ENCODE peak calls at places on chromosome 15, in ten cellular contexts. One of them, this sample, is unnamed. For H3K4me1, the result is how much of the 10 kb centered on the place peaks cover.

GRCh38 chr15:71562251-71562650 is 248.1 kb upstream of the NR2E3 start:
- DNase-seq in A549: no peak
- DNase-seq in heart left ventricle: no peak
- DNase-seq in Peyer's patch: no peak
- DNase-seq in PC-9: no peak
- DNase-seq in tibial nerve: no peak
- DNase-seq in stomach: no peak
- DNase-seq in fibroblast of lung: peak
- DNase-seq in right cardiac atrium: no peak
- DNase-seq in NT2/D1: no peak
- DNase-seq in this sample: no peak

GRCh38 chr15:51775967-51776816 is 24.8 kb downstream of the TMOD2 start:
- DNase-seq in PC-9: peak
- DNase-seq in Peyer's patch: peak
- DNase-seq in fibroblast of lung: peak
- DNase-seq in A549: peak
- DNase-seq in tibial nerve: peak
- DNase-seq in NT2/D1: no peak
- DNase-seq in heart left ventricle: no peak
- DNase-seq in right cardiac atrium: no peak
- DNase-seq in stomach: peak
- DNase-seq in this sample: peak

GRCh38 chr15:47887181-47887580 is 169.9 kb downstream of the SEMA6D start:
- DNase-seq in tibial nerve: no peak
- DNase-seq in Peyer's patch: no peak
- DNase-seq in right cardiac atrium: no peak
- DNase-seq in stomach: no peak
- DNase-seq in PC-9: no peak
- DNase-seq in A549: no peak
- DNase-seq in NT2/D1: no peak
- DNase-seq in fibroblast of lung: no peak
- DNase-seq in heart left ventricle: no peak
- DNase-seq in this sample: no peak

GRCh38 chr15:68431792-68432401 is at the start of gene ITGA11:
- DNase-seq in right cardiac atrium: peak
- DNase-seq in fibroblast of lung: peak
- DNase-seq in A549: peak
- DNase-seq in NT2/D1: peak
- DNase-seq in PC-9: peak
- DNase-seq in tibial nerve: peak
- DNase-seq in Peyer's patch: no peak
- DNase-seq in heart left ventricle: peak
- DNase-seq in stomach: peak
- DNase-seq in this sample: peak

GRCh38 chr15:40439461-40440299 is 1.1 kb upstream of the BAHD1 start:
- DNase-seq in stomach: peak
- DNase-seq in NT2/D1: peak
- DNase-seq in Peyer's patch: peak
- DNase-seq in fibroblast of lung: peak
- DNase-seq in A549: peak
- DNase-seq in right cardiac atrium: peak
- DNase-seq in PC-9: peak
- DNase-seq in heart left ventricle: peak
- DNase-seq in tibial nerve: no peak
- DNase-seq in this sample: peak

GRCh38 chr15:82771789-82772607 is 33.9 kb downstream of the FSD2 start:
- DNase-seq in A549: no peak
- DNase-seq in fibroblast of lung: no peak
- DNase-seq in stomach: no peak
- DNase-seq in PC-9: no peak
- DNase-seq in tibial nerve: no peak
- DNase-seq in right cardiac atrium: no peak
- DNase-seq in heart left ventricle: no peak
- DNase-seq in Peyer's patch: no peak
- DNase-seq in NT2/D1: no peak
- DNase-seq in this sample: no peak

GRCh38 chr15:33370225-33371020 is 59.7 kb downstream of the RYR3 start:
- DNase-seq in PC-9: no peak
- DNase-seq in heart left ventricle: no peak
- DNase-seq in stomach: no peak
- DNase-seq in right cardiac atrium: no peak
- DNase-seq in tibial nerve: no peak
- DNase-seq in A549: no peak
- DNase-seq in NT2/D1: no peak
- DNase-seq in Peyer's patch: no peak
- DNase-seq in fibroblast of lung: no peak
- DNase-seq in this sample: no peak

GRCh38 chr15:31439328-31439727 is 112.7 kb downstream of the KLF13 start:
- DNase-seq in A549: peak
- DNase-seq in heart left ventricle: no peak
- DNase-seq in Peyer's patch: no peak
- DNase-seq in right cardiac atrium: no peak
- DNase-seq in fibroblast of lung: no peak
- DNase-seq in stomach: no peak
- DNase-seq in tibial nerve: no peak
- DNase-seq in NT2/D1: no peak
- DNase-seq in PC-9: no peak
- DNase-seq in this sample: no peak

GRCh38 chr15:59436774-59437472 is 1.1 kb upstream of the FAM81A start:
- DNase-seq in A549: no peak
- DNase-seq in PC-9: no peak
- DNase-seq in NT2/D1: no peak
- DNase-seq in Peyer's patch: no peak
- DNase-seq in right cardiac atrium: peak
- DNase-seq in fibroblast of lung: no peak
- DNase-seq in tibial nerve: no peak
- DNase-seq in stomach: no peak
- DNase-seq in heart left ventricle: no peak
- DNase-seq in this sample: no peak

GRCh38 chr15:58731756-58732535 is 17.6 kb downstream of the ADAM10 start:
- DNase-seq in fibroblast of lung: peak
- DNase-seq in tibial nerve: peak
- DNase-seq in NT2/D1: no peak
- DNase-seq in heart left ventricle: no peak
- DNase-seq in stomach: no peak
- DNase-seq in A549: peak
- DNase-seq in Peyer's patch: no peak
- DNase-seq in PC-9: peak
- DNase-seq in right cardiac atrium: no peak
- DNase-seq in this sample: peak

GRCh38 chr15:98649996-98650870 is 1.9 kb downstream of the IGF1R start:
- DNase-seq in PC-9: peak
- DNase-seq in A549: peak
- DNase-seq in NT2/D1: no peak
- DNase-seq in heart left ventricle: peak
- DNase-seq in tibial nerve: peak
- DNase-seq in Peyer's patch: peak
- DNase-seq in fibroblast of lung: peak
- DNase-seq in right cardiac atrium: peak
- DNase-seq in stomach: peak
- DNase-seq in this sample: peak

GRCh38 chr15:29403778-29404177 is 134.2 kb upstream of the NSMCE3 start:
- DNase-seq in Peyer's patch: no peak
- DNase-seq in A549: peak
- DNase-seq in tibial nerve: no peak
- DNase-seq in NT2/D1: no peak
- DNase-seq in PC-9: no peak
- DNase-seq in right cardiac atrium: no peak
- DNase-seq in fibroblast of lung: no peak
- DNase-seq in heart left ventricle: no peak
- DNase-seq in stomach: no peak
- DNase-seq in this sample: peak

DNA sequence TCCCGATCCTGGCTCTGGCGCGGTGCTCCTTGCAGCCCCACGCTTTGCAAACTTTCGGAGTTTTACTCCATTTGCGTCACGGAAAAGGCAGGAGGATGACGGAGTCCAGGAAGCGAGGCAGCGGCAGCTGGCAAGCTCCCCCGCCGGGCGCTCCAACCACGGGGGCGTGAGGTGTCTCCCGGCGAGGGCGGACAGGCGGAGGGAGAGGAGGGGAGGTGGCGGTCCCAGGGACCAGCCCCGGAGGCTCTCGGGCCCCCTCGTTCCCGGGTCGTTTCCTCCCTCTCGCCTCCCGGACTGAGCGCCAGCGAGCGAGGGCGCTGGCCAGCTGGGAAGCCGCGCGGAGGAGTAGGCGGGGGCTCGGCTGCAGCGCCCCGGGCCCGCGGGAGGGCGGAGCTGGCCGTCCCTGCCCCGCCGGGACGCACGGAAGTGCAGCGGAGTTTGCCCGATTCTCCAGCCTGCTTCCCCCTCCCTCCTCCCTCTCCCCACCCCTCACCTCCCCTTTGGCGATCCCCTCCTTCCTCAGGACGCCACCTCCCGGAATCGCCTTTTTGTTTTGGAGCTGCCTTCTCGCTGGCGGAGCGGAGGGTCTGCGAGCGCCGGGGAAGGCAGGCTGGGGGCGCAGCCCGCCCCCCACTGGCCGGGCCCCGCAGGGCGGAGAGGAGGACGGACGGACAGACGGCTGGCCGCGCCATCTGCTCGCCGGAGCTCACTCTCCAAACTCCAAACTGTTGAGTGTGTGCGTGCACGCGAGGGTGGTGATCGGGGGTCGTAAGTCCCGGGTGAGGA is at the start of gene SNX33:
- DNase-seq in fibroblast of lung: peak
- DNase-seq in heart left ventricle: peak
- DNase-seq in NT2/D1: peak
- DNase-seq in Peyer's patch: peak
- DNase-seq in right cardiac atrium: peak
- DNase-seq in tibial nerve: peak
- DNase-seq in stomach: peak
- DNase-seq in A549: peak
- DNase-seq in PC-9: peak
- DNase-seq in this sample: peak
- H3K4me1 ChIP-seq in fibroblast of lung: under half
- H3K4me1 ChIP-seq in heart left ventricle: under half
- H3K4me1 ChIP-seq in NT2/D1: under half
- H3K4me1 ChIP-seq in Peyer's patch: under half
- H3K4me1 ChIP-seq in right cardiac atrium: under half
- H3K4me1 ChIP-seq in tibial nerve: under half
- H3K4me1 ChIP-seq in stomach: half or more
- H3K4me1 ChIP-seq in A549: under half
- H3K4me1 ChIP-seq in PC-9: half or more
- H3K4me1 ChIP-seq in this sample: half or more

DNA sequence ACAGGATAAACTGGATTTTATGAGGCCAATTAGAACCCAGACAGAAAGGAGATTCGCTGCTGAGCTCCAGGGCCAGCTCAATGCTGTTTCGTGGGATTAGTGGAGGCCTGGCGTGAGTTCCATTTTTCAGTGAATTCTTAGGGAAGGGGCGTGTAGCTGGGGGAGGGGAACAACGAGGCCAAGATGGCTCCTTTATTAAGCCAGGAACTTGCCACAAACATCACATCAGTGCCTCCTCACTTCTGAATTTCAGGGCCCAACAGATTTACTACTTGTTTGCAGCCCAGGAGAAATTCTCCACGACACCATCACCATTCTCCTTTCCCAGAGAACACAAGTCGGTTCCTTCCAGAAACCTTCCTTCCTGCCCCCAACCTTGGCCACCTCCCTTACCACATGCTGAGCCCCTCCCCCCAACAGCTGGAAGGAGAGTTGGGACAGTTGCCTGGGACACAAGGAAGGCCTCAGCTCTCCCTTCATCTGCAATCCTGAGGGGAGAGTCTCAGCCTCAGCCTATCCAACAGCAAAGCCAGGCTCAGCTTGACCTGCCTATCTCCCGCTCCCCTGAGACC is 5.8 kb downstream of the IGDCC4 start:
- DNase-seq in PC-9: no peak
- DNase-seq in Peyer's patch: no peak
- DNase-seq in heart left ventricle: peak
- DNase-seq in tibial nerve: no peak
- DNase-seq in A549: peak
- DNase-seq in NT2/D1: peak
- DNase-seq in right cardiac atrium: peak
- DNase-seq in fibroblast of lung: peak
- DNase-seq in stomach: no peak
- DNase-seq in this sample: no peak
- H3K4me1 ChIP-seq in PC-9: under half
- H3K4me1 ChIP-seq in Peyer's patch: under half
- H3K4me1 ChIP-seq in heart left ventricle: under half
- H3K4me1 ChIP-seq in tibial nerve: under half
- H3K4me1 ChIP-seq in A549: half or more
- H3K4me1 ChIP-seq in NT2/D1: under half
- H3K4me1 ChIP-seq in right cardiac atrium: under half
- H3K4me1 ChIP-seq in fibroblast of lung: under half
- H3K4me1 ChIP-seq in stomach: under half
- H3K4me1 ChIP-seq in this sample: under half

DNA sequence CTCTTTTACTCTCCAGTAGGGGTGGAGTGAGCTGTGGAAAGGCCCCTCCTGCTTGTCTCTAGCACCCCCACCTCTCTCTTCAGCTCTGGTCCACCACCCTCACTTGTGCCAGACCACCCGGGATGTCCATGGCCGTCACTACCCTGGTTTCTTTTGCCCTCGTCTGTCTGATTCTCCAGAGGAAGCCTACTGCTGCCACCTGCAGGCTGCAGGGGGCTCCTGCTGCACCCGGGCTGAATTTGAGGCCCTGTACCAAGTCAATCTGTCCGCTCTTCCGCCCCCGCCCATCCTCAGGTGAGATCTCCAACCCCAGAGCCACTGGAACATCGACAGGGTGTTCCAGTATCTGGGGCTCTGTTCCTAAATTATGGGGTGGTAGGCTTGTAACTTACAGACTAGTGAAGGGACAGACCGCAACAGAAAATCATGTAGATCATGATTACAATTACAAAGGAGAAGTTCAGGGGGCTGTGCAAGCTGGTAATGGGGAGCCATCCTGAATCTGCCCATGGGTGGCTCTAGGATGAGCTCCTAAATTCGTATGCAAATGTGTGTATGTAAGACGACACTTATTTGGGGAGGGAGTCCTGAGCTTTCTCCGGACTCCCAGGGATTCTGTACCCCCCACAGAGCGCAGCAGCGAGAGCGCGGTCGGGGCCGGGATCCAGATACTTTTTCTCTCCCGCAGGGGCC is 683 bp upstream of the UNC45A start:
- DNase-seq in tibial nerve: peak
- DNase-seq in stomach: peak
- DNase-seq in Peyer's patch: peak
- DNase-seq in A549: peak
- DNase-seq in NT2/D1: peak
- DNase-seq in PC-9: peak
- DNase-seq in right cardiac atrium: peak
- DNase-seq in fibroblast of lung: peak
- DNase-seq in heart left ventricle: peak
- DNase-seq in this sample: peak
- H3K4me1 ChIP-seq in tibial nerve: under half
- H3K4me1 ChIP-seq in stomach: half or more
- H3K4me1 ChIP-seq in Peyer's patch: under half
- H3K4me1 ChIP-seq in A549: under half
- H3K4me1 ChIP-seq in NT2/D1: under half
- H3K4me1 ChIP-seq in PC-9: under half
- H3K4me1 ChIP-seq in right cardiac atrium: under half
- H3K4me1 ChIP-seq in fibroblast of lung: under half
- H3K4me1 ChIP-seq in heart left ventricle: under half
- H3K4me1 ChIP-seq in this sample: half or more

DNA sequence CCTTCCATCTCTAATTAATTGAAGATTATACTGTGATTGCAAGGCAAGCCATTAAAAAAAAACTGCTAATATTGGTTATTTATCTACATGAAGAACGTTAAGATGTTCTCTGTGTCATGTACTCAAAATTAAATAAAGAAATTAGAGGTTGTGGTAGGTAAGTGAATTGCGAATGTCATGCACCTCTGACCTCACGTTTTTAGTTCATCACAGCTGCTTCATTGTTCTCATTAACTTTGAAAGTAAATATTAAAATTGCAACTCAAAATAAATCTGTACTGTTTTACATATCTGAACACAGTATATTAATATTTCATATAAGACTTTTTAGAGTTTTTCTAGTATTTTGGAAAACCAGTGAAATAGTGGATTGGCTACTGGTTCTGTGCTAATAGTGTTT is 94.0 kb downstream of the KLHL25 start:
- DNase-seq in NT2/D1: no peak
- DNase-seq in heart left ventricle: no peak
- DNase-seq in A549: no peak
- DNase-seq in stomach: no peak
- DNase-seq in right cardiac atrium: no peak
- DNase-seq in tibial nerve: no peak
- DNase-seq in Peyer's patch: no peak
- DNase-seq in fibroblast of lung: no peak
- DNase-seq in PC-9: no peak
- DNase-seq in this sample: no peak
- H3K4me1 ChIP-seq in NT2/D1: under half
- H3K4me1 ChIP-seq in heart left ventricle: under half
- H3K4me1 ChIP-seq in A549: under half
- H3K4me1 ChIP-seq in stomach: under half
- H3K4me1 ChIP-seq in right cardiac atrium: under half
- H3K4me1 ChIP-seq in tibial nerve: under half
- H3K4me1 ChIP-seq in Peyer's patch: under half
- H3K4me1 ChIP-seq in fibroblast of lung: under half
- H3K4me1 ChIP-seq in PC-9: under half
- H3K4me1 ChIP-seq in this sample: under half

This sample was measured in body of pancreas.